ENCODE peak calls at places on chromosomes 13 and 19, in six cellular contexts. One of them, this sample, is unnamed.

GRCh38 chr13:44317752-44318550 is 55.7 kb upstream of the SERP2 start:
- DNase-seq in EL: peak; percentile 36
- DNase-seq in hypothalamus: no peak
- DNase-seq in stimulated activated CD8-positive, alpha-beta memory T cell treated with anti-CD3 and anti-CD28 coated beads, Interleukin-2, amount 100 ng/mL, for 1 hour: no peak
- DNase-seq in activated T-helper 1 cell treated with anti-CD3 and anti-CD28 coated beads, Interleukin-12 subunit alpha, Interleukin-12 subunit beta, Interleukin-2, Interleukin-4 antibody, amounts not matched to agents 30 ng/mL and 10 ng/mL and 1 ng/mL, durations not matched to agents 14 hours and 24 hours and 36 hours: no peak
- DNase-seq in NCI-H345: no peak
- DNase-seq in this sample: no peak

GRCh38 chr13:89407357-89407756 is 1736.2 kb downstream of the SLITRK5 start:
- DNase-seq in hypothalamus: no peak
- DNase-seq in activated T-helper 1 cell treated with anti-CD3 and anti-CD28 coated beads, Interleukin-12 subunit alpha, Interleukin-12 subunit beta, Interleukin-2, Interleukin-4 antibody, amounts not matched to agents 30 ng/mL and 10 ng/mL and 1 ng/mL, durations not matched to agents 14 hours and 24 hours and 36 hours: no peak
- DNase-seq in EL: no peak
- DNase-seq in stimulated activated CD8-positive, alpha-beta memory T cell treated with anti-CD3 and anti-CD28 coated beads, Interleukin-2, amount 100 ng/mL, for 1 hour: no peak
- DNase-seq in NCI-H345: no peak
- DNase-seq in this sample: no peak

GRCh38 chr19:38526430-38526829 is 91.3 kb downstream of the MAP4K1 start:
- DNase-seq in activated T-helper 1 cell treated with anti-CD3 and anti-CD28 coated beads, Interleukin-12 subunit alpha, Interleukin-12 subunit beta, Interleukin-2, Interleukin-4 antibody, amounts not matched to agents 30 ng/mL and 10 ng/mL and 1 ng/mL, durations not matched to agents 14 hours and 24 hours and 36 hours: no peak
- DNase-seq in hypothalamus: no peak
- DNase-seq in EL: no peak
- DNase-seq in stimulated activated CD8-positive, alpha-beta memory T cell treated with anti-CD3 and anti-CD28 coated beads, Interleukin-2, amount 100 ng/mL, for 1 hour: no peak
- DNase-seq in NCI-H345: no peak
- DNase-seq in this sample: no peak

GRCh38 chr19:6678690-6679109 is 8.7 kb upstream of the TNFSF14 start:
- DNase-seq in stimulated activated CD8-positive, alpha-beta memory T cell treated with anti-CD3 and anti-CD28 coated beads, Interleukin-2, amount 100 ng/mL, for 1 hour: no peak
- DNase-seq in NCI-H345: no peak
- DNase-seq in hypothalamus: no peak
- DNase-seq in EL: peak; percentile 23
- DNase-seq in activated T-helper 1 cell treated with anti-CD3 and anti-CD28 coated beads, Interleukin-12 subunit alpha, Interleukin-12 subunit beta, Interleukin-2, Interleukin-4 antibody, amounts not matched to agents 30 ng/mL and 10 ng/mL and 1 ng/mL, durations not matched to agents 14 hours and 24 hours and 36 hours: peak; percentile 37
- DNase-seq in this sample: no peak

GRCh38 chr13:21871302-21871862 is 200.5 kb downstream of the FGF9 start:
- DNase-seq in NCI-H345: no peak
- DNase-seq in activated T-helper 1 cell treated with anti-CD3 and anti-CD28 coated beads, Interleukin-12 subunit alpha, Interleukin-12 subunit beta, Interleukin-2, Interleukin-4 antibody, amounts not matched to agents 30 ng/mL and 10 ng/mL and 1 ng/mL, durations not matched to agents 14 hours and 24 hours and 36 hours: no peak
- DNase-seq in hypothalamus: no peak
- DNase-seq in stimulated activated CD8-positive, alpha-beta memory T cell treated with anti-CD3 and anti-CD28 coated beads, Interleukin-2, amount 100 ng/mL, for 1 hour: no peak
- DNase-seq in EL: no peak
- DNase-seq in this sample: no peak

GRCh38 chr13:73366241-73366640 is 307.4 kb downstream of the KLF5 start:
- DNase-seq in hypothalamus: no peak
- DNase-seq in NCI-H345: no peak
- DNase-seq in EL: no peak
- DNase-seq in stimulated activated CD8-positive, alpha-beta memory T cell treated with anti-CD3 and anti-CD28 coated beads, Interleukin-2, amount 100 ng/mL, for 1 hour: no peak
- DNase-seq in activated T-helper 1 cell treated with anti-CD3 and anti-CD28 coated beads, Interleukin-12 subunit alpha, Interleukin-12 subunit beta, Interleukin-2, Interleukin-4 antibody, amounts not matched to agents 30 ng/mL and 10 ng/mL and 1 ng/mL, durations not matched to agents 14 hours and 24 hours and 36 hours: no peak
- DNase-seq in this sample: no peak

GRCh38 chr13:27101289-27101688 is 70.3 kb downstream of the USP12 start:
- DNase-seq in activated T-helper 1 cell treated with anti-CD3 and anti-CD28 coated beads, Interleukin-12 subunit alpha, Interleukin-12 subunit beta, Interleukin-2, Interleukin-4 antibody, amounts not matched to agents 30 ng/mL and 10 ng/mL and 1 ng/mL, durations not matched to agents 14 hours and 24 hours and 36 hours: no peak
- DNase-seq in EL: no peak
- DNase-seq in NCI-H345: no peak
- DNase-seq in stimulated activated CD8-positive, alpha-beta memory T cell treated with anti-CD3 and anti-CD28 coated beads, Interleukin-2, amount 100 ng/mL, for 1 hour: no peak
- DNase-seq in hypothalamus: no peak
- DNase-seq in this sample: no peak

GRCh38 chr13:114039471-114040141 is 65.7 kb upstream of the C13orf46 start:
- DNase-seq in activated T-helper 1 cell treated with anti-CD3 and anti-CD28 coated beads, Interleukin-12 subunit alpha, Interleukin-12 subunit beta, Interleukin-2, Interleukin-4 antibody, amounts not matched to agents 30 ng/mL and 10 ng/mL and 1 ng/mL, durations not matched to agents 14 hours and 24 hours and 36 hours: no peak
- DNase-seq in stimulated activated CD8-positive, alpha-beta memory T cell treated with anti-CD3 and anti-CD28 coated beads, Interleukin-2, amount 100 ng/mL, for 1 hour: no peak
- DNase-seq in hypothalamus: no peak
- DNase-seq in EL: no peak
- DNase-seq in NCI-H345: no peak
- DNase-seq in this sample: no peak

GRCh38 chr19:16355293-16356043 is 30.8 kb downstream of the KLF2 start:
- DNase-seq in NCI-H345: no peak
- DNase-seq in stimulated activated CD8-positive, alpha-beta memory T cell treated with anti-CD3 and anti-CD28 coated beads, Interleukin-2, amount 100 ng/mL, for 1 hour: no peak
- DNase-seq in activated T-helper 1 cell treated with anti-CD3 and anti-CD28 coated beads, Interleukin-12 subunit alpha, Interleukin-12 subunit beta, Interleukin-2, Interleukin-4 antibody, amounts not matched to agents 30 ng/mL and 10 ng/mL and 1 ng/mL, durations not matched to agents 14 hours and 24 hours and 36 hours: no peak
- DNase-seq in EL: no peak
- DNase-seq in hypothalamus: no peak
- DNase-seq in this sample: peak; percentile 69

GRCh38 chr13:101453784-101454201 is 1.3 kb downstream of the ITGBL1 start:
- DNase-seq in EL: peak; percentile 44
- DNase-seq in activated T-helper 1 cell treated with anti-CD3 and anti-CD28 coated beads, Interleukin-12 subunit alpha, Interleukin-12 subunit beta, Interleukin-2, Interleukin-4 antibody, amounts not matched to agents 30 ng/mL and 10 ng/mL and 1 ng/mL, durations not matched to agents 14 hours and 24 hours and 36 hours: no peak
- DNase-seq in stimulated activated CD8-positive, alpha-beta memory T cell treated with anti-CD3 and anti-CD28 coated beads, Interleukin-2, amount 100 ng/mL, for 1 hour: no peak
- DNase-seq in hypothalamus: no peak
- DNase-seq in NCI-H345: peak; percentile 19
- DNase-seq in this sample: peak; percentile 20

This sample was measured in testis.